ENCODE peak calls at places on chromosome 22, in ten cellular contexts. Z is HCT116, J is GM12878, U is K562, Q is upper lobe of left lung, P is sigmoid colon, S is HepG2, M is spleen, O is suprapubic skin, Y is stomach. A is an unnamed sample. For H3K4me1, the result is how much of the 10 kb centered on the place peaks cover.

GRCh38 chr22:50526849-50527801 is 1.7 kb upstream of the SCO2 start:
- DNase-seq in J (no peak), P (peak), Y (peak), S (peak), M (peak), U (peak), Q (no peak), O (no peak), Z (no peak), A (peak)

GRCh38 chr22:36510966-36511881 is 4.4 kb upstream of the FOXRED2 start:
- DNase-seq in J (no peak), Z (no peak), M (no peak), S (peak), Y (no peak), U (peak), P (no peak), O (no peak), Q (no peak), A (peak)

GRCh38 chr22:29269230-29269604 is 1.1 kb downstream of the EWSR1 start:
- DNase-seq in Y (no peak), J (no peak), U (no peak), P (no peak), M (no peak), Z (no peak), S (no peak), Q (no peak), O (no peak), A (no peak)

GRCh38 chr22:35835267-35835997 is 117.8 kb downstream of the APOL5 start:
- DNase-seq in Z (peak), P (no peak), Y (no peak), Q (no peak), U (no peak), J (no peak), M (no peak), O (no peak), S (no peak), A (no peak)

GRCh38 chr22:28627791-28628190 is 51.8 kb downstream of the TTC28 start:
- DNase-seq in Q (no peak), U (no peak), Y (no peak), S (no peak), P (no peak), J (no peak), O (no peak), M (no peak), Z (no peak), A (no peak)

GRCh38 chr22:30416403-30416802 is 9.2 kb upstream of the MTFP1 start:
- DNase-seq in Y (no peak), S (peak), Q (no peak), M (no peak), U (no peak), O (no peak), Z (no peak), P (no peak), J (no peak), A (peak)

GRCh38 chr22:50595189-50595588 is 5.4 kb upstream of the MAPK8IP2 start:
- DNase-seq in J (no peak), Q (no peak), Z (no peak), S (no peak), U (no peak), O (peak), M (no peak), Y (no peak), P (no peak), A (no peak)

GRCh38 chr22:29664731-29665130 is 55.1 kb upstream of the CABP7 start:
- DNase-seq in S (no peak), Q (no peak), Y (no peak), J (no peak), Z (no peak), M (no peak), P (no peak), O (no peak), U (no peak), A (no peak)

GRCh38 chr22:17918840-17919239 is 105.5 kb downstream of the MICAL3 start:
- DNase-seq in Q (no peak), M (no peak), O (no peak), Y (no peak), Z (no peak), J (no peak), U (no peak), S (no peak), P (peak), A (no peak)

GRCh38 chr22:28822930-28823481 is 22.6 kb upstream of the XBP1 start:
- DNase-seq in Q (no peak), S (peak), Y (peak), Z (no peak), O (no peak), J (no peak), P (no peak), M (no peak), U (no peak), A (peak)

GRCh38 chr22:37658133-37659065 is at the start of gene PDXP:
- DNase-seq in Y (peak), Q (peak), U (peak), P (peak), J (peak), Z (peak), S (peak), O (peak), M (peak), A (peak)
- TF ChIP-seq POLR2A in Y (no peak), Q (peak), U (peak), P (no peak), J (peak), Z (peak), S (peak), O (no peak), M (no peak), A (no peak)

GRCh38 chr22:22374163-22374562 is 129.6 kb downstream of the VPREB1 start:
- DNase-seq in P (no peak), Z (no peak), Q (no peak), S (no peak), J (no peak), M (no peak), U (no peak), Y (no peak), O (no peak), A (no peak)
- H3K4me1 ChIP-seq in P (under half), Z (under half), Q (under half), S (under half), J (under half), M (under half), U (under half), Y (under half), O (under half), A (under half)

GRCh38 chr22:46078241-46079092 is 71.9 kb upstream of the PPARA start:
- DNase-seq in M (peak), P (peak), Y (peak), J (no peak), Q (peak), U (no peak), S (no peak), O (peak), Z (no peak), A (peak)
- TF ChIP-seq POLR2AphosphoS5 in M (peak), P (peak), Y (no peak), J (no peak), Q (peak), U (no peak), S (no peak), O (no peak), Z (peak), A (peak)

GRCh38 chr22:44360686-44361381 is 48.1 kb upstream of the SHISAL1 start:
- DNase-seq in M (peak), J (no peak), Z (no peak), U (no peak), Q (no peak), O (peak), P (peak), S (no peak), Y (peak), A (peak)
- TF ChIP-seq POLR2A in M (no peak), J (no peak), Z (no peak), U (no peak), Q (no peak), O (no peak), P (no peak), S (no peak), Y (no peak), A (no peak)

GRCh38 chr22:40213478-40213877 is 35.8 kb downstream of the TNRC6B start:
- DNase-seq in S (no peak), U (no peak), P (no peak), Y (no peak), Z (no peak), M (no peak), J (no peak), Q (no peak), O (peak), A (no peak)
- H3K4me1 ChIP-seq in S (under half), U (under half), P (half or more), Y (half or more), Z (under half), M (half or more), J (half or more), Q (half or more), O (half or more), A (under half)

A was measured in transverse colon.